ENCODE peak calls at places on chromosomes 6 and 20, in seven cellular contexts. One of them, this sample, is unnamed.

GRCh38 chr6:121890307-121890910 is 455.0 kb downstream of the GJA1 start:
- DNase-seq in neural progenitor cell: peak
- DNase-seq in astrocyte: no peak
- DNase-seq in testis: no peak
- DNase-seq in prostate gland: no peak
- DNase-seq in Panc1: no peak
- DNase-seq in left lung: no peak
- DNase-seq in this sample: no peak

GRCh38 chr6:142692942-142693341 is 252.0 kb downstream of the HIVEP2 start:
- DNase-seq in neural progenitor cell: peak
- DNase-seq in astrocyte: peak
- DNase-seq in testis: peak
- DNase-seq in prostate gland: peak
- DNase-seq in Panc1: peak
- DNase-seq in left lung: peak
- DNase-seq in this sample: peak

GRCh38 chr6:47603995-47604394 is 94.4 kb upstream of the ADGRF4 start:
- DNase-seq in neural progenitor cell: no peak
- DNase-seq in astrocyte: no peak
- DNase-seq in testis: no peak
- DNase-seq in prostate gland: peak
- DNase-seq in Panc1: no peak
- DNase-seq in left lung: no peak
- DNase-seq in this sample: no peak

GRCh38 chr6:15543262-15543917 is 119.4 kb downstream of the DTNBP1 start:
- DNase-seq in neural progenitor cell: no peak
- DNase-seq in astrocyte: no peak
- DNase-seq in testis: no peak
- DNase-seq in prostate gland: no peak
- DNase-seq in Panc1: no peak
- DNase-seq in left lung: no peak
- DNase-seq in this sample: no peak

GRCh38 chr20:59751075-59751711 is 146.9 kb downstream of the PHACTR3 start:
- DNase-seq in neural progenitor cell: peak
- DNase-seq in astrocyte: no peak
- DNase-seq in testis: peak
- DNase-seq in prostate gland: peak
- DNase-seq in Panc1: peak
- DNase-seq in left lung: peak
- DNase-seq in this sample: peak

GRCh38 chr20:44348168-44348659 is 7.3 kb upstream of the HNF4A start:
- DNase-seq in neural progenitor cell: no peak
- DNase-seq in astrocyte: no peak
- DNase-seq in testis: no peak
- DNase-seq in prostate gland: no peak
- DNase-seq in Panc1: no peak
- DNase-seq in left lung: no peak
- DNase-seq in this sample: no peak

GRCh38 chr20:10639762-10640556 is 33.8 kb downstream of the JAG1 start:
- DNase-seq in neural progenitor cell: peak
- DNase-seq in astrocyte: no peak
- DNase-seq in testis: no peak
- DNase-seq in prostate gland: no peak
- DNase-seq in Panc1: no peak
- DNase-seq in left lung: no peak
- DNase-seq in this sample: peak

GRCh38 chr20:15528386-15529111 is 1044.7 kb downstream of the KIF16B start:
- DNase-seq in neural progenitor cell: no peak
- DNase-seq in astrocyte: peak
- DNase-seq in testis: peak
- DNase-seq in prostate gland: no peak
- DNase-seq in Panc1: no peak
- DNase-seq in left lung: no peak
- DNase-seq in this sample: no peak

GRCh38 chr20:33731693-33732165 is at the start of gene ZNF341:
- DNase-seq in neural progenitor cell: peak
- DNase-seq in astrocyte: no peak
- DNase-seq in testis: peak
- DNase-seq in prostate gland: peak
- DNase-seq in Panc1: no peak
- DNase-seq in left lung: peak
- DNase-seq in this sample: peak

GRCh38 chr6:35492664-35493284 is 4.1 kb downstream of the TEAD3 start:
- DNase-seq in neural progenitor cell: no peak
- DNase-seq in astrocyte: no peak
- DNase-seq in testis: no peak
- DNase-seq in prostate gland: no peak
- DNase-seq in Panc1: no peak
- DNase-seq in left lung: no peak
- DNase-seq in this sample: no peak

GRCh38 chr20:43727980-43728590 is 1.3 kb upstream of the GTSF1L start:
- DNase-seq in neural progenitor cell: no peak
- DNase-seq in astrocyte: no peak
- DNase-seq in testis: no peak
- DNase-seq in prostate gland: no peak
- DNase-seq in Panc1: no peak
- DNase-seq in left lung: no peak
- DNase-seq in this sample: no peak

GRCh38 chr6:132797975-132798819 is at the start of gene SLC18B1:
- DNase-seq in neural progenitor cell: peak
- DNase-seq in astrocyte: no peak
- DNase-seq in testis: peak
- DNase-seq in prostate gland: peak
- DNase-seq in Panc1: no peak
- DNase-seq in left lung: peak
- DNase-seq in this sample: peak

GRCh38 chr6:52550014-52550575 is 26.8 kb downstream of the TRAM2 start:
- DNase-seq in neural progenitor cell: no peak
- DNase-seq in astrocyte: peak
- DNase-seq in testis: no peak
- DNase-seq in prostate gland: no peak
- DNase-seq in Panc1: no peak
- DNase-seq in left lung: no peak
- DNase-seq in this sample: no peak
- H3K27ac ChIP-seq in neural progenitor cell: no peak
- H3K27ac ChIP-seq in astrocyte: no peak
- H3K27ac ChIP-seq in testis: no peak
- H3K27ac ChIP-seq in prostate gland: no peak
- H3K27ac ChIP-seq in Panc1: peak
- H3K27ac ChIP-seq in left lung: no peak
- H3K27ac ChIP-seq in this sample: no peak

DNA sequence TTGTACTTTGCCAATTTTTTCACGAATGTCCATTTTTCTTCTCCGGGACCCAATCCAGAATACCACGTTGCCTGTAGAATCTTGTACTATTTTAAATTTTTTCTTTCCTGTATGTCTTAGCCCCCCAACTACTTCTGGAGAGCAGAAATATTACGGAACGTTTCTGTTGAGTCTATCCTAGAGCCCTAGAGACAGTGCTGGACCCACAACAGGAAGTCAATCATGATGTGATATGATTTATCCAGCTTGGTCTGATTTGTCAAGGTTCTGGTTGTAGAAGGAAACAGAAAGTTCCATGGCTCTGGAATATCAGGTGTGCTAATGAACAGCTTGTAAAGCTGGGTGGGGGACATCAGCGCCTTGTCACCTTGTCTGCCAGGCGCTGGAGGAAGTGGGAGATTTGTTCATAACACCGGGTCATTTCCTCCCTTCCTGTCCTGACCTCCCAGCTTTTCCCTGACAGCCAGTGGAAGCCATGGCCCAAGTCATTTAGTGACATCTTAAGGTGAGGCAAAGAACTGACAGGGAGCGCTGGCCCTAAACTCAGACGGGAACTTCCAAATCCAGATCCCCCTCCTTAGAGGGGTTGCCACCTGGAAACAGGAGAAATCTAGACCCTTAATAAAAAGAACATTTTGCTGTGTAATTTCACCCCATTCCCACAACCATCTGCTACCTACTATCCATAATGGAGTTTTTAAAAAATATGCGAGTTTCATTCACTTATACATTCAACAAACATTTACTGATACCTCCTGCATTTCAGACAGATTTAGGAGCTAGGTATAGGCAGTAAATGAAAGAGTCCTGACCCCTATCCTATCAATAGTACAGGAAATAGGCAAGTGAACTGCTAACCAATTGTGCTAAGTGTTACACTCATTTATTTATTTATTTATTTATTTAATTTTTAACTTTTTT is 130.5 kb downstream of the ZFP64 start:
- DNase-seq in neural progenitor cell: peak
- DNase-seq in astrocyte: no peak
- DNase-seq in testis: peak
- DNase-seq in prostate gland: no peak
- DNase-seq in Panc1: peak
- DNase-seq in left lung: no peak
- DNase-seq in this sample: no peak
- TF ChIP-seq CTCF in neural progenitor cell: peak
- TF ChIP-seq CTCF in astrocyte: no peak
- TF ChIP-seq CTCF in testis: peak
- TF ChIP-seq CTCF in prostate gland: no peak
- TF ChIP-seq CTCF in Panc1: peak
- TF ChIP-seq CTCF in left lung: no peak
- TF ChIP-seq CTCF in this sample: no peak

DNA sequence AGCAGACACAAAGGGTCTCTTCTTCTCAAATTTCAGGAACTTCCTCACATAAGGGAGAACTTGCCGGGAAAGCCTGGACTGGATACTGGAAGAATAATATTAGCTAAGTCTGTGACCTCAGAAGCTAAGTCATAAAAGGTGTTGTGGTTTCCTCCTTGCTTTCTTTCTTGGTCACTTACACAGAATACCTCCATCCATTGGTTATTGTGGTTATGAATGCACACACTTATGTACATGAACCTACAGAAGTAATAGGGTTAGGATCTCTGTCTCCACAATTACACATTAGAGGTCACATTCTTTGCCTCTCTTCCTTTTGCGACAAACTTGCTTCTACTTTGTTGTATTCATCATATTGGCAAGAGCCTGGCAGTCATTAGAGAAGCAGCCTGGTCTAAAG is 40.4 kb downstream of the ZNF391 start:
- DNase-seq in neural progenitor cell: no peak
- DNase-seq in astrocyte: no peak
- DNase-seq in testis: no peak
- DNase-seq in prostate gland: no peak
- DNase-seq in Panc1: no peak
- DNase-seq in left lung: no peak
- DNase-seq in this sample: no peak
- H3K4me3 ChIP-seq in neural progenitor cell: no peak
- H3K4me3 ChIP-seq in astrocyte: no peak
- H3K4me3 ChIP-seq in testis: no peak
- H3K4me3 ChIP-seq in prostate gland: no peak
- H3K4me3 ChIP-seq in Panc1: no peak
- H3K4me3 ChIP-seq in left lung: no peak
- H3K4me3 ChIP-seq in this sample: no peak

DNA sequence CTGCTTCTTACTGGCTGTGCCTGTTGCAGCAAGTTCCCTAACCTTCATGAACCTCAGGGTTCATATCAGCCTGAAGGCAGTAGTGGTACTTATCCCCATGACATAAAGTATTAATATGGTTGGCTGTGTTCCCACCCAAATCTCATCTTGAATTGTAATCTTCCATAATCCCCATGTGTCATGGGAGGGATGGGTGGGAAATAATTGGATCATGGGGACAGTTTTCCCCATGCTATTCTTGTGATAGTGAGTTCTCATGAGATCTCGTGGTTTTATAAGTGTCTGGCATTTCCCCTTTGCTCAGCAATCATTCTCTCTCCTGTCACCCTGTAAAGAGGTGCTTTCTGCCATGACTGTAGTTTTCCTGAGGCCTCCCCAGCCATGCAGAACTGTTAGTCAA is 61.8 kb downstream of the FAM229B start:
- DNase-seq in neural progenitor cell: no peak
- DNase-seq in astrocyte: no peak
- DNase-seq in testis: no peak
- DNase-seq in prostate gland: no peak
- DNase-seq in Panc1: no peak
- DNase-seq in left lung: no peak
- DNase-seq in this sample: no peak
- H3K27ac ChIP-seq in neural progenitor cell: no peak
- H3K27ac ChIP-seq in astrocyte: no peak
- H3K27ac ChIP-seq in testis: peak
- H3K27ac ChIP-seq in prostate gland: peak
- H3K27ac ChIP-seq in Panc1: no peak
- H3K27ac ChIP-seq in left lung: peak
- H3K27ac ChIP-seq in this sample: no peak

GRCh38 chr6:117191448-117191847 is 73.9 kb upstream of the VGLL2 start:
- DNase-seq in neural progenitor cell: no peak
- DNase-seq in astrocyte: no peak
- DNase-seq in testis: no peak
- DNase-seq in prostate gland: no peak
- DNase-seq in Panc1: no peak
- DNase-seq in left lung: no peak
- DNase-seq in this sample: no peak

GRCh38 chr6:117191009-117191408 is 74.3 kb upstream of the VGLL2 start:
- DNase-seq in neural progenitor cell: no peak
- DNase-seq in astrocyte: no peak
- DNase-seq in testis: no peak
- DNase-seq in prostate gland: no peak
- DNase-seq in Panc1: no peak
- DNase-seq in left lung: no peak
- DNase-seq in this sample: no peak

DNA sequence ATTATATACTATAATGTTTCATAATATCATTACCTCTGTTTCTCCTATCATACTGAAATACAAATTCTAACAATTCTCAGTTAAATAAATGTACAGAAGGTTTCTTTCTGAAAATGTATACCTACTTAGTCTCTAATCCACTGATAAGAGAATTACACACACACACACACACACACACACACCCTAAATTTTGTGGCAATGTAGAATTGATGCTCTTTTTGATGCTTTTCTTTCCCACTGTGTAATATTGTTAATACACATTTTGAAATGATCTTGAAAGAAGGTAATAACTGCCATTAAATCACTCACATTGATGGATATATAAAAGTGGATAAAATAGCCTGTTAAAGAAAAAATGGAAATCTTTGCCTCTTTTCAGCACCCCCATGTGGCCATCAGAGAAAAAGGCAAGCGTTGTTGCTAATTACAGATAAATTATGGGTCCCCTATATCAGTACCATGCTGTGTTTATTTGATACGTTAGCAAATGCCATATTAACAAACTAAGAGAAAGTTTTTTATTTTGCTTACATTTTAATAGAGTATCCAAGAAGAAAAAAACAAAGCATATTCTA is 76.6 kb upstream of the VGLL2 start:
- DNase-seq in neural progenitor cell: peak
- DNase-seq in astrocyte: no peak
- DNase-seq in testis: no peak
- DNase-seq in prostate gland: no peak
- DNase-seq in Panc1: no peak
- DNase-seq in left lung: no peak
- DNase-seq in this sample: no peak
- TF ChIP-seq CTCF in neural progenitor cell: peak
- TF ChIP-seq CTCF in astrocyte: peak
- TF ChIP-seq CTCF in testis: peak
- TF ChIP-seq CTCF in prostate gland: no peak
- TF ChIP-seq CTCF in Panc1: peak
- TF ChIP-seq CTCF in left lung: no peak
- TF ChIP-seq CTCF in this sample: no peak

This sample was measured in dorsolateral prefrontal cortex.